ENCODE peak calls at places on chromosome 1, in ten cellular contexts. J, P, U, E, F, N, L, D, Y and B are unnamed samples.
A peak's percentile ranks its signal among the peaks of the same experiment; 100 is the strongest.

GRCh38 chr1:154179951-154180687 is 11.8 kb downstream of the TPM3 start:
- DNase-seq in J (no peak), P (no peak), U (peak; percentile 32), E (no peak), F (peak; percentile 40), N (no peak), L (no peak), D (no peak), Y (no peak), B (no peak)

GRCh38 chr1:57202254-57202653 is 221.6 kb downstream of the DAB1 start:
- DNase-seq in J (no peak), P (no peak), U (no peak), E (no peak), F (no peak), N (no peak), L (no peak), D (no peak), Y (no peak), B (no peak)

GRCh38 chr1:33032126-33032869 is 4.4 kb downstream of the AK2 start:
- DNase-seq in J (peak; percentile 63), P (no peak), U (no peak), E (no peak), F (no peak), N (no peak), L (no peak), D (no peak), Y (peak; percentile 55), B (no peak)

GRCh38 chr1:116415699-116416533 is 42.9 kb downstream of the ATP1A1 start:
- DNase-seq in J (peak; percentile 38), P (no peak), U (no peak), E (no peak), F (peak; percentile 46), N (peak; percentile 86), L (no peak), D (peak; percentile 41), Y (peak; percentile 18), B (peak; percentile 39)

GRCh38 chr1:225977937-225978748 is 21.0 kb downstream of the SDE2 start:
- DNase-seq in J (no peak), P (no peak), U (no peak), E (no peak), F (peak; percentile 59), N (no peak), L (no peak), D (peak; percentile 53), Y (no peak), B (no peak)

GRCh38 chr1:36890776-36891175 is 143.5 kb downstream of the GRIK3 start:
- DNase-seq in J (no peak), P (no peak), U (no peak), E (no peak), F (no peak), N (no peak), L (no peak), D (no peak), Y (no peak), B (no peak)

GRCh38 chr1:221888218-221888617 is 146.3 kb upstream of the DUSP10 start:
- DNase-seq in J (no peak), P (no peak), U (no peak), E (no peak), F (no peak), N (no peak), L (no peak), D (no peak), Y (no peak), B (no peak)

GRCh38 chr1:206141996-206142395 is 24.8 kb upstream of the AVPR1B start:
- DNase-seq in J (no peak), P (no peak), U (no peak), E (no peak), F (peak; percentile 11), N (no peak), L (no peak), D (no peak), Y (no peak), B (no peak)

GRCh38 chr1:212607206-212607923 is 1.2 kb upstream of the ATF3 start:
- DNase-seq in J (no peak), P (no peak), U (peak; percentile 49), E (no peak), F (peak; percentile 73), N (no peak), L (no peak), D (peak; percentile 81), Y (no peak), B (no peak)

GRCh38 chr1:45172015-45172414 is 34.4 kb downstream of the ZSWIM5 start:
- DNase-seq in J (no peak), P (peak; percentile 83), U (no peak), E (no peak), F (peak; percentile 74), N (peak; percentile 94), L (no peak), D (peak; percentile 48), Y (no peak), B (peak; percentile 22)

GRCh38 chr1:91427741-91428140 is 23.1 kb upstream of the HFM1 start:
- DNase-seq in J (no peak), P (no peak), U (no peak), E (no peak), F (no peak), N (no peak), L (no peak), D (no peak), Y (no peak), B (no peak)

GRCh38 chr1:209825591-209826433 is 2.0 kb upstream of the UTP25 start:
- DNase-seq in J (no peak), P (peak; percentile 97), U (no peak), E (no peak), F (no peak), N (no peak), L (no peak), D (no peak), Y (no peak), B (peak; percentile 17)

GRCh38 chr1:209827384-209828261 is at the start of gene UTP25:
- DNase-seq in J (peak; percentile 97), P (peak; percentile 97), U (peak; percentile 90), E (peak; percentile 80), F (peak; percentile 97), N (peak; percentile 91), L (peak; percentile 96), D (peak; percentile 89), Y (peak; percentile 97), B (peak; percentile 98)

GRCh38 chr1:209830722-209831121 is 3.0 kb downstream of the UTP25 start:
- DNase-seq in J (no peak), P (no peak), U (no peak), E (no peak), F (no peak), N (no peak), L (no peak), D (no peak), Y (no peak), B (no peak)

GRCh38 chr1:209831615-209832014 is 3.8 kb downstream of the UTP25 start:
- DNase-seq in J (peak; percentile 68), P (peak; percentile 49), U (no peak), E (no peak), F (no peak), N (no peak), L (peak; percentile 57), D (no peak), Y (peak; percentile 60), B (peak; percentile 62)

DNA sequence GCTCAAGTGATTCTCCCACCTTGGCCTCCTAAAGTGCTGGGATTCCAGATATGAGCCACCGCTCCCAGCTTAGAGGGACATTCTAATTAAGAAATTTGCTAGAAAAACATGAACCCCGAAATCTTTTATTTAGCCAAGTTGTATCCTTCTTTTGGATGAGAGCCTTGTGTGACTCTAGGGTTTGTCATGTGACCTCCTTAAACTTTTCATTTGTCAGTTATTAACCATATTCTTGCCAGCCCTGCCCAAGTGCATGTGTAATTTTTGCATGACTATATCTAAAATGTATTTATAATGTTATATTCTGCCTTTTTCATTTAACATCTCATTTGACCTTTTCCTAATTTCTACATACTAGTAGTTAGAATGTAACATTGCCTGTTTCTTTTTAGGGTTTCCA is 1.9 kb downstream of the UTP25 start:
- DNase-seq in J (no peak), P (no peak), U (no peak), E (no peak), F (no peak), N (no peak), L (no peak), D (no peak), Y (peak; percentile 26), B (no peak)
- H3K4me3 ChIP-seq in J (no peak overlapping the region), P (no peak overlapping the region), U (no peak overlapping the region), E (no peak overlapping the region), F (no peak overlapping the region), N (no peak overlapping the region), L (no peak overlapping the region), D (no peak overlapping the region), Y (no peak overlapping the region), B (no peak overlapping the region)

GRCh38 chr1:157496121-157496526 is 56.2 kb downstream of the FCRL5 start:
- DNase-seq in J (peak; percentile 30), P (peak; percentile 50), U (peak; percentile 33), E (no peak), F (peak; percentile 46), N (peak; percentile 36), L (peak; percentile 5), D (no peak), Y (peak; percentile 23), B (peak; percentile 57)
- TF ChIP-seq CTCF in J (peak; percentile 87), P (peak; percentile 92), U (peak; percentile 28), E (peak; percentile 88), F (peak; percentile 78), N (peak; percentile 77), L (peak; percentile 87), D (peak; percentile 80), Y (peak; percentile 67), B (peak; percentile 84)

GRCh38 chr1:40382110-40382464 is 8.6 kb downstream of the SMAP2 start:
- DNase-seq in J (no peak), P (no peak), U (no peak), E (no peak), F (no peak), N (no peak), L (no peak), D (no peak), Y (no peak), B (no peak)
- H3K4me3 ChIP-seq in J (no peak overlapping the region), P (no peak overlapping the region), U (no peak overlapping the region), E (peak overlapping the region; percentile 20), F (no peak overlapping the region), N (no peak overlapping the region), L (no peak overlapping the region), D (no peak overlapping the region), Y (no peak overlapping the region), B (no peak overlapping the region)

GRCh38 chr1:204842892-204843291 is 27.8 kb upstream of the NFASC start:
- DNase-seq in J (peak; percentile 38), P (no peak), U (no peak), E (no peak), F (no peak), N (no peak), L (peak; percentile 51), D (no peak), Y (no peak), B (peak; percentile 44)

GRCh38 chr1:204841798-204842197 is 28.9 kb upstream of the NFASC start:
- DNase-seq in J (no peak), P (peak; percentile 31), U (no peak), E (no peak), F (no peak), N (no peak), L (no peak), D (no peak), Y (no peak), B (no peak)

GRCh38 chr1:204841316-204841715 is 29.3 kb upstream of the NFASC start:
- DNase-seq in J (no peak), P (no peak), U (no peak), E (no peak), F (no peak), N (no peak), L (no peak), D (no peak), Y (no peak), B (no peak)

GRCh38 chr1:204844326-204844725 is 26.3 kb upstream of the NFASC start:
- DNase-seq in J (no peak), P (no peak), U (no peak), E (no peak), F (no peak), N (no peak), L (no peak), D (no peak), Y (no peak), B (no peak)

GRCh38 chr1:204842369-204842768 is 28.3 kb upstream of the NFASC start:
- DNase-seq in J (no peak), P (no peak), U (no peak), E (no peak), F (no peak), N (no peak), L (no peak), D (no peak), Y (no peak), B (no peak)
- TF ChIP-seq CTCF in J (no peak), P (no peak), U (no peak), E (no peak), F (no peak), N (no peak), L (no peak), D (no peak), Y (no peak), B (no peak)